ENCODE peak calls at places on chromosomes 1 and 21, in six cellular contexts. One of them, this sample, is unnamed.

GRCh38 chr1:31101147-31101502 is 35.6 kb upstream of the PUM1 start:
- DNase-seq in breast epithelium: no peak
- DNase-seq in pancreas: no peak
- DNase-seq in cardiac fibroblast: peak; percentile 80
- DNase-seq in stromal cell of bone marrow: peak; percentile 42
- DNase-seq in ureter: no peak
- DNase-seq in this sample: no peak

GRCh38 chr1:24360681-24361080 is 41.5 kb downstream of the GRHL3 start:
- DNase-seq in breast epithelium: no peak
- DNase-seq in cardiac fibroblast: no peak
- DNase-seq in stromal cell of bone marrow: no peak
- DNase-seq in pancreas: no peak
- DNase-seq in ureter: no peak
- DNase-seq in this sample: no peak

GRCh38 chr1:220067246-220068204 is 21.2 kb upstream of the EPRS1 start:
- DNase-seq in pancreas: no peak
- DNase-seq in cardiac fibroblast: no peak
- DNase-seq in ureter: no peak
- DNase-seq in stromal cell of bone marrow: no peak
- DNase-seq in breast epithelium: no peak
- DNase-seq in this sample: no peak

GRCh38 chr1:109620396-109620817 is 770 bp downstream of the AMPD2 start:
- DNase-seq in ureter: no peak
- DNase-seq in pancreas: peak; percentile 64
- DNase-seq in breast epithelium: no peak
- DNase-seq in cardiac fibroblast: peak; percentile 76
- DNase-seq in stromal cell of bone marrow: peak; percentile 38
- DNase-seq in this sample: peak; percentile 63

GRCh38 chr1:1292851-1293250 is 12.6 kb downstream of the SCNN1D start:
- DNase-seq in cardiac fibroblast: no peak
- DNase-seq in ureter: no peak
- DNase-seq in stromal cell of bone marrow: no peak
- DNase-seq in pancreas: peak; percentile 71
- DNase-seq in breast epithelium: no peak
- DNase-seq in this sample: no peak

GRCh38 chr1:20290624-20291597 is at the start of gene VWA5B1:
- DNase-seq in cardiac fibroblast: peak; percentile 29
- DNase-seq in ureter: peak; percentile 56
- DNase-seq in breast epithelium: no peak
- DNase-seq in pancreas: no peak
- DNase-seq in stromal cell of bone marrow: no peak
- DNase-seq in this sample: no peak

GRCh38 chr1:10471411-10472219 is 714 bp downstream of the DFFA start:
- DNase-seq in ureter: no peak
- DNase-seq in breast epithelium: peak; percentile 24
- DNase-seq in stromal cell of bone marrow: no peak
- DNase-seq in cardiac fibroblast: peak; percentile 44
- DNase-seq in pancreas: no peak
- DNase-seq in this sample: no peak

GRCh38 chr1:226784081-226785049 is 45.3 kb upstream of the ITPKB start:
- DNase-seq in cardiac fibroblast: peak; percentile 8
- DNase-seq in breast epithelium: no peak
- DNase-seq in pancreas: no peak
- DNase-seq in stromal cell of bone marrow: no peak
- DNase-seq in ureter: no peak
- DNase-seq in this sample: no peak

GRCh38 chr1:179016694-179017382 is 8.9 kb upstream of the FAM20B start:
- DNase-seq in ureter: peak; percentile 95
- DNase-seq in stromal cell of bone marrow: peak; percentile 96
- DNase-seq in breast epithelium: peak; percentile 80
- DNase-seq in pancreas: peak; percentile 79
- DNase-seq in cardiac fibroblast: peak; percentile 91
- DNase-seq in this sample: peak; percentile 96

GRCh38 chr1:80767711-80768110 is 1033.0 kb upstream of the ADGRL2 start:
- DNase-seq in pancreas: no peak
- DNase-seq in stromal cell of bone marrow: no peak
- DNase-seq in breast epithelium: no peak
- DNase-seq in ureter: no peak
- DNase-seq in cardiac fibroblast: no peak
- DNase-seq in this sample: no peak

GRCh38 chr1:48627467-48627866 is 149.2 kb downstream of the BEND5 start:
- DNase-seq in cardiac fibroblast: no peak
- DNase-seq in breast epithelium: no peak
- DNase-seq in ureter: no peak
- DNase-seq in stromal cell of bone marrow: no peak
- DNase-seq in pancreas: no peak
- DNase-seq in this sample: no peak

GRCh38 chr1:206001476-206001888 is 1.7 kb downstream of the RAB7B start:
- DNase-seq in pancreas: no peak
- DNase-seq in cardiac fibroblast: peak; percentile 90
- DNase-seq in stromal cell of bone marrow: peak; percentile 96
- DNase-seq in breast epithelium: peak; percentile 48
- DNase-seq in ureter: no peak
- DNase-seq in this sample: no peak

GRCh38 chr21:38985423-38986378 is 180.0 kb downstream of the ETS2 start:
- DNase-seq in cardiac fibroblast: peak; percentile 99
- DNase-seq in stromal cell of bone marrow: peak; percentile 89
- DNase-seq in breast epithelium: peak; percentile 87
- DNase-seq in pancreas: no peak
- DNase-seq in ureter: peak; percentile 80
- DNase-seq in this sample: peak; percentile 54

GRCh38 chr1:223853275-223853674 is 7.5 kb upstream of the TP53BP2 start:
- DNase-seq in breast epithelium: no peak
- DNase-seq in cardiac fibroblast: no peak
- DNase-seq in pancreas: no peak
- DNase-seq in stromal cell of bone marrow: no peak
- DNase-seq in ureter: no peak
- DNase-seq in this sample: no peak

GRCh38 chr1:221778535-221779142 is 36.8 kb upstream of the DUSP10 start:
- DNase-seq in ureter: no peak
- DNase-seq in pancreas: no peak
- DNase-seq in cardiac fibroblast: no peak
- DNase-seq in breast epithelium: no peak
- DNase-seq in stromal cell of bone marrow: no peak
- DNase-seq in this sample: no peak

GRCh38 chr21:39184050-39184980 is 1.1 kb upstream of the PSMG1 start:
- DNase-seq in ureter: no peak
- DNase-seq in cardiac fibroblast: no peak
- DNase-seq in stromal cell of bone marrow: no peak
- DNase-seq in pancreas: no peak
- DNase-seq in breast epithelium: no peak
- DNase-seq in this sample: no peak

GRCh38 chr1:231044588-231044987 is 4.5 kb upstream of the FAM89A start:
- DNase-seq in pancreas: no peak
- DNase-seq in breast epithelium: no peak
- DNase-seq in cardiac fibroblast: no peak
- DNase-seq in ureter: no peak
- DNase-seq in stromal cell of bone marrow: no peak
- DNase-seq in this sample: no peak

GRCh38 chr1:186899577-186899976 is 70.8 kb downstream of the PLA2G4A start:
- DNase-seq in pancreas: no peak
- DNase-seq in stromal cell of bone marrow: no peak
- DNase-seq in cardiac fibroblast: no peak
- DNase-seq in ureter: no peak
- DNase-seq in breast epithelium: no peak
- DNase-seq in this sample: no peak

GRCh38 chr1:50661626-50662025 is 238.4 kb upstream of the DMRTA2 start:
- DNase-seq in cardiac fibroblast: no peak
- DNase-seq in stromal cell of bone marrow: no peak
- DNase-seq in pancreas: no peak
- DNase-seq in ureter: no peak
- DNase-seq in breast epithelium: no peak
- DNase-seq in this sample: no peak

GRCh38 chr1:90711696-90712095 is 5.4 kb downstream of the BARHL2 start:
- DNase-seq in ureter: no peak
- DNase-seq in stromal cell of bone marrow: no peak
- DNase-seq in pancreas: no peak
- DNase-seq in breast epithelium: no peak
- DNase-seq in cardiac fibroblast: no peak
- DNase-seq in this sample: no peak

GRCh38 chr21:15495965-15496364 is 233.8 kb upstream of the USP25 start:
- DNase-seq in pancreas: no peak
- DNase-seq in stromal cell of bone marrow: peak; percentile 41
- DNase-seq in ureter: no peak
- DNase-seq in breast epithelium: no peak
- DNase-seq in cardiac fibroblast: peak; percentile 32
- DNase-seq in this sample: no peak

GRCh38 chr1:1385931-1386330 is 10.9 kb upstream of the AURKAIP1 start:
- DNase-seq in breast epithelium: no peak
- DNase-seq in ureter: no peak
- DNase-seq in cardiac fibroblast: no peak
- DNase-seq in stromal cell of bone marrow: no peak
- DNase-seq in pancreas: no peak
- DNase-seq in this sample: no peak

GRCh38 chr1:65421341-65422174 is 1.1 kb downstream of the LEPR start:
- DNase-seq in pancreas: no peak
- DNase-seq in stromal cell of bone marrow: no peak
- DNase-seq in cardiac fibroblast: peak; percentile 77
- DNase-seq in breast epithelium: no peak
- DNase-seq in ureter: no peak
- DNase-seq in this sample: no peak

GRCh38 chr1:91952187-91952586 is 3.0 kb downstream of the BRDT start:
- DNase-seq in cardiac fibroblast: no peak
- DNase-seq in ureter: no peak
- DNase-seq in breast epithelium: no peak
- DNase-seq in stromal cell of bone marrow: no peak
- DNase-seq in pancreas: no peak
- DNase-seq in this sample: no peak

GRCh38 chr21:43953028-43953427 is 59.1 kb upstream of the TRAPPC10 start:
- DNase-seq in cardiac fibroblast: no peak
- DNase-seq in stromal cell of bone marrow: no peak
- DNase-seq in pancreas: peak; percentile 28
- DNase-seq in ureter: no peak
- DNase-seq in breast epithelium: no peak
- DNase-seq in this sample: no peak

GRCh38 chr1:156126043-156126700 is 11.7 kb downstream of the LMNA start:
- DNase-seq in ureter: peak; percentile 95
- DNase-seq in breast epithelium: peak; percentile 85
- DNase-seq in stromal cell of bone marrow: peak; percentile 97
- DNase-seq in pancreas: peak; percentile 89
- DNase-seq in cardiac fibroblast: peak; percentile 99
- DNase-seq in this sample: peak; percentile 64

GRCh38 chr1:175152006-175152652 is 40.4 kb downstream of the KIAA0040 start:
- DNase-seq in ureter: peak; percentile 61
- DNase-seq in pancreas: no peak
- DNase-seq in breast epithelium: peak; percentile 34
- DNase-seq in cardiac fibroblast: peak; percentile 44
- DNase-seq in stromal cell of bone marrow: no peak
- DNase-seq in this sample: peak; percentile 72

GRCh38 chr1:83960669-83961277 is 38.2 kb downstream of the TTLL7 start:
- DNase-seq in pancreas: no peak
- DNase-seq in ureter: no peak
- DNase-seq in breast epithelium: no peak
- DNase-seq in stromal cell of bone marrow: no peak
- DNase-seq in cardiac fibroblast: no peak
- DNase-seq in this sample: no peak

GRCh38 chr1:67019600-67020136 is 34.3 kb downstream of the SLC35D1 start:
- DNase-seq in breast epithelium: no peak
- DNase-seq in stromal cell of bone marrow: peak; percentile 80
- DNase-seq in pancreas: no peak
- DNase-seq in cardiac fibroblast: peak; percentile 69
- DNase-seq in ureter: no peak
- DNase-seq in this sample: no peak

GRCh38 chr1:198935371-198935921 is 296.6 kb downstream of the PTPRC start:
- DNase-seq in ureter: peak; percentile 48
- DNase-seq in stromal cell of bone marrow: peak; percentile 78
- DNase-seq in pancreas: peak; percentile 58
- DNase-seq in cardiac fibroblast: peak; percentile 95
- DNase-seq in breast epithelium: peak; percentile 51
- DNase-seq in this sample: peak; percentile 78

GRCh38 chr1:22803833-22804232 is 93.2 kb downstream of the EPHB2 start:
- DNase-seq in pancreas: no peak
- DNase-seq in ureter: no peak
- DNase-seq in cardiac fibroblast: no peak
- DNase-seq in stromal cell of bone marrow: no peak
- DNase-seq in breast epithelium: no peak
- DNase-seq in this sample: no peak

GRCh38 chr1:28925350-28925891 is 11.1 kb downstream of the EPB41 start:
- DNase-seq in breast epithelium: no peak
- DNase-seq in stromal cell of bone marrow: no peak
- DNase-seq in ureter: no peak
- DNase-seq in cardiac fibroblast: no peak
- DNase-seq in pancreas: no peak
- DNase-seq in this sample: no peak

GRCh38 chr21:31557956-31558838 is 101.3 kb upstream of the SOD1 start:
- DNase-seq in cardiac fibroblast: peak; percentile 12
- DNase-seq in breast epithelium: no peak
- DNase-seq in ureter: peak; percentile 44
- DNase-seq in pancreas: peak; percentile 62
- DNase-seq in stromal cell of bone marrow: no peak
- DNase-seq in this sample: no peak

GRCh38 chr1:175035860-175036259 is 12.6 kb upstream of the MRPS14 start:
- DNase-seq in ureter: no peak
- DNase-seq in breast epithelium: no peak
- DNase-seq in stromal cell of bone marrow: no peak
- DNase-seq in pancreas: no peak
- DNase-seq in cardiac fibroblast: no peak
- DNase-seq in this sample: no peak

GRCh38 chr1:43742026-43742425 is 34.7 kb downstream of the ST3GAL3 start:
- DNase-seq in pancreas: no peak
- DNase-seq in breast epithelium: no peak
- DNase-seq in stromal cell of bone marrow: no peak
- DNase-seq in cardiac fibroblast: no peak
- DNase-seq in ureter: no peak
- DNase-seq in this sample: no peak

GRCh38 chr1:65688848-65689247 is 103.8 kb upstream of the PDE4B start:
- DNase-seq in stromal cell of bone marrow: no peak
- DNase-seq in pancreas: no peak
- DNase-seq in ureter: no peak
- DNase-seq in cardiac fibroblast: peak; percentile 8
- DNase-seq in breast epithelium: no peak
- DNase-seq in this sample: no peak

GRCh38 chr21:36641886-36642285 is 57.0 kb upstream of the SIM2 start:
- DNase-seq in ureter: no peak
- DNase-seq in stromal cell of bone marrow: no peak
- DNase-seq in pancreas: no peak
- DNase-seq in cardiac fibroblast: no peak
- DNase-seq in breast epithelium: no peak
- DNase-seq in this sample: no peak

GRCh38 chr1:239816090-239816812 is 275.4 kb upstream of the FMN2 start:
- DNase-seq in pancreas: no peak
- DNase-seq in ureter: peak; percentile 58
- DNase-seq in stromal cell of bone marrow: peak; percentile 47
- DNase-seq in breast epithelium: peak; percentile 67
- DNase-seq in cardiac fibroblast: peak; percentile 40
- DNase-seq in this sample: peak; percentile 10

This sample was measured in mucosa of descending colon.